ENCODE peak calls at places on chromosomes 1 and 21, in eight cellular contexts. One of them, this sample, is unnamed.

GRCh38 chr1:198175418-198176170 is 18.8 kb downstream of the NEK7 start:
- DNase-seq in OCI-LY7: peak
- DNase-seq in MCF 10A: no peak
- DNase-seq in activated B cell treated with CpG ODN at 0.5 μM for 24 hours: no peak
- DNase-seq in mesothelial cell of epicardium: no peak
- DNase-seq in PC-3: peak
- DNase-seq in left ventricle myocardium inferior: no peak
- DNase-seq in dorsolateral prefrontal cortex: no peak
- DNase-seq in this sample: no peak

GRCh38 chr1:68470388-68470970 is 20.7 kb upstream of the RPE65 start:
- DNase-seq in OCI-LY7: no peak
- DNase-seq in MCF 10A: peak
- DNase-seq in activated B cell treated with CpG ODN at 0.5 μM for 24 hours: no peak
- DNase-seq in mesothelial cell of epicardium: no peak
- DNase-seq in PC-3: peak
- DNase-seq in left ventricle myocardium inferior: no peak
- DNase-seq in dorsolateral prefrontal cortex: no peak
- DNase-seq in this sample: no peak

GRCh38 chr21:33686386-33686785 is 44.1 kb downstream of the ITSN1 start:
- DNase-seq in OCI-LY7: no peak
- DNase-seq in MCF 10A: no peak
- DNase-seq in activated B cell treated with CpG ODN at 0.5 μM for 24 hours: no peak
- DNase-seq in mesothelial cell of epicardium: no peak
- DNase-seq in PC-3: no peak
- DNase-seq in left ventricle myocardium inferior: no peak
- DNase-seq in dorsolateral prefrontal cortex: no peak
- DNase-seq in this sample: no peak

GRCh38 chr1:6743189-6744101 is 41.8 kb upstream of the CAMTA1 start:
- DNase-seq in OCI-LY7: no peak
- DNase-seq in MCF 10A: peak
- DNase-seq in activated B cell treated with CpG ODN at 0.5 μM for 24 hours: peak
- DNase-seq in mesothelial cell of epicardium: no peak
- DNase-seq in PC-3: peak
- DNase-seq in left ventricle myocardium inferior: peak
- DNase-seq in dorsolateral prefrontal cortex: no peak
- DNase-seq in this sample: no peak

GRCh38 chr1:154741747-154742495 is 128.2 kb downstream of the KCNN3 start:
- DNase-seq in OCI-LY7: no peak
- DNase-seq in MCF 10A: no peak
- DNase-seq in activated B cell treated with CpG ODN at 0.5 μM for 24 hours: no peak
- DNase-seq in mesothelial cell of epicardium: no peak
- DNase-seq in PC-3: no peak
- DNase-seq in left ventricle myocardium inferior: no peak
- DNase-seq in dorsolateral prefrontal cortex: no peak
- DNase-seq in this sample: no peak

GRCh38 chr1:154157520-154158306 is 2.8 kb upstream of the NUP210L start:
- DNase-seq in OCI-LY7: peak
- DNase-seq in MCF 10A: no peak
- DNase-seq in activated B cell treated with CpG ODN at 0.5 μM for 24 hours: no peak
- DNase-seq in mesothelial cell of epicardium: no peak
- DNase-seq in PC-3: no peak
- DNase-seq in left ventricle myocardium inferior: no peak
- DNase-seq in dorsolateral prefrontal cortex: no peak
- DNase-seq in this sample: no peak

GRCh38 chr1:48471103-48471502 is 901 bp downstream of the SPATA6 start:
- DNase-seq in OCI-LY7: no peak
- DNase-seq in MCF 10A: no peak
- DNase-seq in activated B cell treated with CpG ODN at 0.5 μM for 24 hours: no peak
- DNase-seq in mesothelial cell of epicardium: no peak
- DNase-seq in PC-3: no peak
- DNase-seq in left ventricle myocardium inferior: no peak
- DNase-seq in dorsolateral prefrontal cortex: no peak
- DNase-seq in this sample: no peak

GRCh38 chr1:73604739-73605138 is 593.2 kb downstream of the LRRIQ3 start:
- DNase-seq in OCI-LY7: no peak
- DNase-seq in MCF 10A: peak
- DNase-seq in activated B cell treated with CpG ODN at 0.5 μM for 24 hours: no peak
- DNase-seq in mesothelial cell of epicardium: no peak
- DNase-seq in PC-3: peak
- DNase-seq in left ventricle myocardium inferior: no peak
- DNase-seq in dorsolateral prefrontal cortex: no peak
- DNase-seq in this sample: no peak

GRCh38 chr1:11731719-11732283 is 4.1 kb upstream of the AGTRAP start:
- DNase-seq in OCI-LY7: no peak
- DNase-seq in MCF 10A: no peak
- DNase-seq in activated B cell treated with CpG ODN at 0.5 μM for 24 hours: no peak
- DNase-seq in mesothelial cell of epicardium: peak
- DNase-seq in PC-3: peak
- DNase-seq in left ventricle myocardium inferior: peak
- DNase-seq in dorsolateral prefrontal cortex: no peak
- DNase-seq in this sample: no peak

GRCh38 chr1:67680486-67680885 is 4.5 kb upstream of the GADD45A start:
- DNase-seq in OCI-LY7: no peak
- DNase-seq in MCF 10A: no peak
- DNase-seq in activated B cell treated with CpG ODN at 0.5 μM for 24 hours: no peak
- DNase-seq in mesothelial cell of epicardium: no peak
- DNase-seq in PC-3: peak
- DNase-seq in left ventricle myocardium inferior: no peak
- DNase-seq in dorsolateral prefrontal cortex: no peak
- DNase-seq in this sample: no peak

GRCh38 chr1:9362488-9362887 is 69.8 kb downstream of the SPSB1 start:
- DNase-seq in OCI-LY7: peak
- DNase-seq in MCF 10A: no peak
- DNase-seq in activated B cell treated with CpG ODN at 0.5 μM for 24 hours: peak
- DNase-seq in mesothelial cell of epicardium: no peak
- DNase-seq in PC-3: no peak
- DNase-seq in left ventricle myocardium inferior: no peak
- DNase-seq in dorsolateral prefrontal cortex: no peak
- DNase-seq in this sample: no peak

DNA sequence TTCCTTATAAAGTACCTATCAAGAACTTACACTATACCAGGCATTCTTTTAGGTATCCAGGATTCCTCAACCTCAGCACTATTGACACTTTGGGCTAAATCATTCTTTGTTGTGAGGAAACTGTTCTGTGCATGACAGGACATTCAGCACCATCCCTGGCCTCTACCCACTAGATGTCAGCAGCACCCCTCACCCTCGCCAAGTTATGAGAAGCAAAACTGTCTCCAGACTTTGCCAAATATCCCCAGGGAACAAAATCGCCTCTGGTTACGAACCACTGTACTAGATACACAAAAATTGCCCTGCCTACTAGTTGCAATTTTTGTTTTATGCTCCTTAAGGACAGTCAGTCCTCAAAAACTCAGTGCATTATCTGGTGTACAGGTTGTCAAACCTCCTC is 35.7 kb downstream of the PALMD start:
- DNase-seq in OCI-LY7: no peak
- DNase-seq in MCF 10A: peak
- DNase-seq in activated B cell treated with CpG ODN at 0.5 μM for 24 hours: no peak
- DNase-seq in mesothelial cell of epicardium: no peak
- DNase-seq in PC-3: no peak
- DNase-seq in left ventricle myocardium inferior: no peak
- DNase-seq in dorsolateral prefrontal cortex: no peak
- DNase-seq in this sample: no peak
- TF ChIP-seq CTCF in OCI-LY7: peak
- TF ChIP-seq CTCF in MCF 10A: no peak
- TF ChIP-seq CTCF in activated B cell treated with CpG ODN at 0.5 μM for 24 hours: no peak
- TF ChIP-seq CTCF in mesothelial cell of epicardium: no peak
- TF ChIP-seq CTCF in PC-3: no peak
- TF ChIP-seq CTCF in left ventricle myocardium inferior: no peak
- TF ChIP-seq CTCF in dorsolateral prefrontal cortex: no peak
- TF ChIP-seq CTCF in this sample: peak

DNA sequence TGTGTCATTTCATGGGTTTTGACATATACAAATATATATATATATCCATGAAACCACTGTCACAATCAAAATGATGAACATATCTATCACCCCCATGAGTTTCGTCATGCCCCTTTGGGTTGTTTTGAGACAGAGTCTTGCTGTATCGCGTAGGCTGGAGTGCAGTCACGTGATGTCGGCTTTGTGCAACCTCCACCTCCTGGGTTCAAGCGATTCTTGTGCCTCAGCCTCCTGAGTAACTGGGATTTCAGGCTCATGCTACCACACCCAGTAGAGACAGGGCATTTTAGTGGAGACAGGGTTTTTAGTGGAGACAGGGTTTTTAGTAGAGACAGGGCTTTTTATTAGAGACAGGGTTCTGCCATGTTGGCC is 8.0 kb downstream of the HJV start:
- DNase-seq in OCI-LY7: no peak
- DNase-seq in MCF 10A: no peak
- DNase-seq in activated B cell treated with CpG ODN at 0.5 μM for 24 hours: no peak
- DNase-seq in mesothelial cell of epicardium: no peak
- DNase-seq in PC-3: no peak
- DNase-seq in left ventricle myocardium inferior: no peak
- DNase-seq in dorsolateral prefrontal cortex: no peak
- DNase-seq in this sample: no peak
- TF ChIP-seq CTCF in OCI-LY7: no peak
- TF ChIP-seq CTCF in MCF 10A: no peak
- TF ChIP-seq CTCF in activated B cell treated with CpG ODN at 0.5 μM for 24 hours: no peak
- TF ChIP-seq CTCF in mesothelial cell of epicardium: no peak
- TF ChIP-seq CTCF in PC-3: no peak
- TF ChIP-seq CTCF in left ventricle myocardium inferior: no peak
- TF ChIP-seq CTCF in dorsolateral prefrontal cortex: no peak
- TF ChIP-seq CTCF in this sample: no peak

GRCh38 chr1:209547626-209548025 is 35.9 kb upstream of the CAMK1G start:
- DNase-seq in OCI-LY7: no peak
- DNase-seq in MCF 10A: no peak
- DNase-seq in activated B cell treated with CpG ODN at 0.5 μM for 24 hours: no peak
- DNase-seq in mesothelial cell of epicardium: no peak
- DNase-seq in PC-3: no peak
- DNase-seq in left ventricle myocardium inferior: no peak
- DNase-seq in dorsolateral prefrontal cortex: no peak
- DNase-seq in this sample: no peak

GRCh38 chr1:209550519-209550918 is 33.0 kb upstream of the CAMK1G start:
- DNase-seq in OCI-LY7: no peak
- DNase-seq in MCF 10A: peak
- DNase-seq in activated B cell treated with CpG ODN at 0.5 μM for 24 hours: no peak
- DNase-seq in mesothelial cell of epicardium: no peak
- DNase-seq in PC-3: no peak
- DNase-seq in left ventricle myocardium inferior: no peak
- DNase-seq in dorsolateral prefrontal cortex: no peak
- DNase-seq in this sample: no peak

GRCh38 chr1:209546390-209547080 is 37.0 kb upstream of the CAMK1G start:
- DNase-seq in OCI-LY7: no peak
- DNase-seq in MCF 10A: no peak
- DNase-seq in activated B cell treated with CpG ODN at 0.5 μM for 24 hours: no peak
- DNase-seq in mesothelial cell of epicardium: no peak
- DNase-seq in PC-3: no peak
- DNase-seq in left ventricle myocardium inferior: no peak
- DNase-seq in dorsolateral prefrontal cortex: no peak
- DNase-seq in this sample: no peak

GRCh38 chr1:209552406-209553264 is 30.9 kb upstream of the CAMK1G start:
- DNase-seq in OCI-LY7: no peak
- DNase-seq in MCF 10A: no peak
- DNase-seq in activated B cell treated with CpG ODN at 0.5 μM for 24 hours: no peak
- DNase-seq in mesothelial cell of epicardium: no peak
- DNase-seq in PC-3: no peak
- DNase-seq in left ventricle myocardium inferior: no peak
- DNase-seq in dorsolateral prefrontal cortex: peak
- DNase-seq in this sample: no peak

GRCh38 chr1:209549384-209550001 is 34.0 kb upstream of the CAMK1G start:
- DNase-seq in OCI-LY7: no peak
- DNase-seq in MCF 10A: no peak
- DNase-seq in activated B cell treated with CpG ODN at 0.5 μM for 24 hours: no peak
- DNase-seq in mesothelial cell of epicardium: no peak
- DNase-seq in PC-3: no peak
- DNase-seq in left ventricle myocardium inferior: no peak
- DNase-seq in dorsolateral prefrontal cortex: no peak
- DNase-seq in this sample: no peak
- TF ChIP-seq CTCF in OCI-LY7: peak
- TF ChIP-seq CTCF in MCF 10A: no peak
- TF ChIP-seq CTCF in activated B cell treated with CpG ODN at 0.5 μM for 24 hours: no peak
- TF ChIP-seq CTCF in mesothelial cell of epicardium: peak
- TF ChIP-seq CTCF in PC-3: peak
- TF ChIP-seq CTCF in left ventricle myocardium inferior: no peak
- TF ChIP-seq CTCF in dorsolateral prefrontal cortex: no peak
- TF ChIP-seq CTCF in this sample: no peak

GRCh38 chr1:234393190-234393589 is 19.9 kb downstream of the COA6 start:
- DNase-seq in OCI-LY7: no peak
- DNase-seq in MCF 10A: no peak
- DNase-seq in activated B cell treated with CpG ODN at 0.5 μM for 24 hours: no peak
- DNase-seq in mesothelial cell of epicardium: no peak
- DNase-seq in PC-3: no peak
- DNase-seq in left ventricle myocardium inferior: no peak
- DNase-seq in dorsolateral prefrontal cortex: no peak
- DNase-seq in this sample: no peak
- TF ChIP-seq CTCF in OCI-LY7: peak
- TF ChIP-seq CTCF in MCF 10A: no peak
- TF ChIP-seq CTCF in activated B cell treated with CpG ODN at 0.5 μM for 24 hours: no peak
- TF ChIP-seq CTCF in mesothelial cell of epicardium: no peak
- TF ChIP-seq CTCF in PC-3: no peak
- TF ChIP-seq CTCF in left ventricle myocardium inferior: no peak
- TF ChIP-seq CTCF in dorsolateral prefrontal cortex: no peak
- TF ChIP-seq CTCF in this sample: no peak

GRCh38 chr1:3907621-3908165 is 7.6 kb upstream of the C1orf174 start:
- DNase-seq in OCI-LY7: peak
- DNase-seq in MCF 10A: no peak
- DNase-seq in activated B cell treated with CpG ODN at 0.5 μM for 24 hours: no peak
- DNase-seq in mesothelial cell of epicardium: no peak
- DNase-seq in PC-3: no peak
- DNase-seq in left ventricle myocardium inferior: no peak
- DNase-seq in dorsolateral prefrontal cortex: no peak
- DNase-seq in this sample: no peak

GRCh38 chr1:3905266-3905952 is 5.3 kb upstream of the C1orf174 start:
- DNase-seq in OCI-LY7: peak
- DNase-seq in MCF 10A: no peak
- DNase-seq in activated B cell treated with CpG ODN at 0.5 μM for 24 hours: no peak
- DNase-seq in mesothelial cell of epicardium: no peak
- DNase-seq in PC-3: no peak
- DNase-seq in left ventricle myocardium inferior: no peak
- DNase-seq in dorsolateral prefrontal cortex: no peak
- DNase-seq in this sample: no peak

GRCh38 chr1:3905953-3906671 is 6.0 kb upstream of the C1orf174 start:
- DNase-seq in OCI-LY7: peak
- DNase-seq in MCF 10A: no peak
- DNase-seq in activated B cell treated with CpG ODN at 0.5 μM for 24 hours: no peak
- DNase-seq in mesothelial cell of epicardium: no peak
- DNase-seq in PC-3: no peak
- DNase-seq in left ventricle myocardium inferior: no peak
- DNase-seq in dorsolateral prefrontal cortex: no peak
- DNase-seq in this sample: no peak

GRCh38 chr1:3906672-3907020 is 6.6 kb upstream of the C1orf174 start:
- DNase-seq in OCI-LY7: no peak
- DNase-seq in MCF 10A: no peak
- DNase-seq in activated B cell treated with CpG ODN at 0.5 μM for 24 hours: no peak
- DNase-seq in mesothelial cell of epicardium: no peak
- DNase-seq in PC-3: no peak
- DNase-seq in left ventricle myocardium inferior: no peak
- DNase-seq in dorsolateral prefrontal cortex: no peak
- DNase-seq in this sample: no peak

DNA sequence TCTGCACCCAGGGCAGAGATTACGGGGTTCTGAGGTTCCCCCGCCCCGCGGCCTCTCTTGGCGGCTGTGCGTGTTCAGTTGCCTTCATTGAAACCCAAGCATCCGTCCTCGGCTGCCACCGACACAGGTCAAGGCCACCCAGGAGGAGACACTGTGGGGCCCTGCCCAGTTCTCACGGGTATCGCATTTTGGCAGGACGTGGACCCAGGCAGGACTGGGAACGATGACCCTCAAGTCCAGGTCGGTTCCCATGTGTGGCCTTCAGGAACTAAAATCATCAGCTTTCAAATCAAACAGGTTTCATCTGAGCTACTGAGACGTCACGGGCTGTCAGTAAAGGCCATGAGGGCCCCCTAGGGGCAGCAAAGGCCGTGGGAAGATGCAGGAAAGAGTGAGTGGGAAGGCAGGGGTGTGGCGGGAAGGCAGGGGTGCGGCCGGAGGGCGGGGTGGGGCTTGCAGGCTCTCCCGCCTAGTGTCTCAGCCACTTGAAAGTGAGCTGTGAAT is 7.0 kb upstream of the C1orf174 start:
- DNase-seq in OCI-LY7: peak
- DNase-seq in MCF 10A: peak
- DNase-seq in activated B cell treated with CpG ODN at 0.5 μM for 24 hours: no peak
- DNase-seq in mesothelial cell of epicardium: no peak
- DNase-seq in PC-3: peak
- DNase-seq in left ventricle myocardium inferior: no peak
- DNase-seq in dorsolateral prefrontal cortex: no peak
- DNase-seq in this sample: no peak
- TF ChIP-seq CTCF in OCI-LY7: peak
- TF ChIP-seq CTCF in MCF 10A: no peak
- TF ChIP-seq CTCF in activated B cell treated with CpG ODN at 0.5 μM for 24 hours: no peak
- TF ChIP-seq CTCF in mesothelial cell of epicardium: no peak
- TF ChIP-seq CTCF in PC-3: peak
- TF ChIP-seq CTCF in left ventricle myocardium inferior: peak
- TF ChIP-seq CTCF in dorsolateral prefrontal cortex: no peak
- TF ChIP-seq CTCF in this sample: no peak

This sample was measured in osteocyte.